ENCODE peak calls at places on chromosomes 2 and 18, in seven cellular contexts. One of them, this sample, is unnamed.

GRCh38 chr2:69677914-69678313 is 34.4 kb upstream of the AAK1 start:
- DNase-seq in K562: no peak
- DNase-seq in astrocyte of the spinal cord: no peak
- DNase-seq in Peyer's patch: no peak
- DNase-seq in colonic mucosa: no peak
- DNase-seq in transverse colon: no peak
- DNase-seq in hepatocyte: no peak
- DNase-seq in this sample: no peak

GRCh38 chr2:168439536-168439935 is 16.5 kb upstream of the CERS6 start:
- DNase-seq in K562: no peak
- DNase-seq in astrocyte of the spinal cord: peak
- DNase-seq in Peyer's patch: no peak
- DNase-seq in colonic mucosa: no peak
- DNase-seq in transverse colon: no peak
- DNase-seq in hepatocyte: no peak
- DNase-seq in this sample: no peak

GRCh38 chr2:222944552-222944951 is 83.7 kb downstream of the ACSL3 start:
- DNase-seq in K562: no peak
- DNase-seq in astrocyte of the spinal cord: no peak
- DNase-seq in Peyer's patch: no peak
- DNase-seq in colonic mucosa: no peak
- DNase-seq in transverse colon: no peak
- DNase-seq in hepatocyte: no peak
- DNase-seq in this sample: no peak

GRCh38 chr2:176118606-176119370 is 2.2 kb downstream of the HOXD10 start:
- DNase-seq in K562: peak
- DNase-seq in astrocyte of the spinal cord: no peak
- DNase-seq in Peyer's patch: no peak
- DNase-seq in colonic mucosa: no peak
- DNase-seq in transverse colon: peak
- DNase-seq in hepatocyte: no peak
- DNase-seq in this sample: no peak

GRCh38 chr2:181281206-181281832 is 175.9 kb upstream of the ITGA4 start:
- DNase-seq in K562: no peak
- DNase-seq in astrocyte of the spinal cord: no peak
- DNase-seq in Peyer's patch: no peak
- DNase-seq in colonic mucosa: no peak
- DNase-seq in transverse colon: no peak
- DNase-seq in hepatocyte: no peak
- DNase-seq in this sample: no peak

GRCh38 chr2:109173311-109174171 is 44.5 kb downstream of the SH3RF3 start:
- DNase-seq in K562: no peak
- DNase-seq in astrocyte of the spinal cord: peak
- DNase-seq in Peyer's patch: no peak
- DNase-seq in colonic mucosa: no peak
- DNase-seq in transverse colon: peak
- DNase-seq in hepatocyte: peak
- DNase-seq in this sample: no peak

GRCh38 chr2:2843969-2844548 is 513.0 kb upstream of the MYT1L start:
- DNase-seq in K562: peak
- DNase-seq in astrocyte of the spinal cord: no peak
- DNase-seq in Peyer's patch: no peak
- DNase-seq in colonic mucosa: no peak
- DNase-seq in transverse colon: no peak
- DNase-seq in hepatocyte: no peak
- DNase-seq in this sample: no peak

GRCh38 chr2:84906108-84906899 is 848 bp downstream of the TMSB10 start:
- DNase-seq in K562: peak
- DNase-seq in astrocyte of the spinal cord: no peak
- DNase-seq in Peyer's patch: peak
- DNase-seq in colonic mucosa: peak
- DNase-seq in transverse colon: peak
- DNase-seq in hepatocyte: peak
- DNase-seq in this sample: no peak

GRCh38 chr2:207475546-207475945 is 54.2 kb upstream of the CREB1 start:
- DNase-seq in K562: no peak
- DNase-seq in astrocyte of the spinal cord: no peak
- DNase-seq in Peyer's patch: no peak
- DNase-seq in colonic mucosa: no peak
- DNase-seq in transverse colon: no peak
- DNase-seq in hepatocyte: no peak
- DNase-seq in this sample: no peak

GRCh38 chr2:160345102-160345501 is 145.0 kb upstream of the ITGB6 start:
- DNase-seq in K562: no peak
- DNase-seq in astrocyte of the spinal cord: no peak
- DNase-seq in Peyer's patch: no peak
- DNase-seq in colonic mucosa: no peak
- DNase-seq in transverse colon: no peak
- DNase-seq in hepatocyte: no peak
- DNase-seq in this sample: no peak

GRCh38 chr2:226583715-226584114 is 215.9 kb downstream of the IRS1 start:
- DNase-seq in K562: no peak
- DNase-seq in astrocyte of the spinal cord: peak
- DNase-seq in Peyer's patch: peak
- DNase-seq in colonic mucosa: no peak
- DNase-seq in transverse colon: no peak
- DNase-seq in hepatocyte: peak
- DNase-seq in this sample: no peak

GRCh38 chr2:133561045-133561852 is 7.0 kb downstream of the NCKAP5 start:
- DNase-seq in K562: no peak
- DNase-seq in astrocyte of the spinal cord: peak
- DNase-seq in Peyer's patch: no peak
- DNase-seq in colonic mucosa: peak
- DNase-seq in transverse colon: no peak
- DNase-seq in hepatocyte: peak
- DNase-seq in this sample: peak

GRCh38 chr2:107719141-107719540 is 107.6 kb upstream of the RGPD4 start:
- DNase-seq in K562: no peak
- DNase-seq in astrocyte of the spinal cord: no peak
- DNase-seq in Peyer's patch: no peak
- DNase-seq in colonic mucosa: no peak
- DNase-seq in transverse colon: no peak
- DNase-seq in hepatocyte: no peak
- DNase-seq in this sample: no peak

GRCh38 chr18:8912348-8913057 is 190.0 kb upstream of the NDUFV2 start:
- DNase-seq in K562: peak
- DNase-seq in astrocyte of the spinal cord: no peak
- DNase-seq in Peyer's patch: peak
- DNase-seq in colonic mucosa: no peak
- DNase-seq in transverse colon: peak
- DNase-seq in hepatocyte: peak
- DNase-seq in this sample: peak

GRCh38 chr2:224948859-224949258 is 93.4 kb downstream of the DOCK10 start:
- DNase-seq in K562: no peak
- DNase-seq in astrocyte of the spinal cord: peak
- DNase-seq in Peyer's patch: no peak
- DNase-seq in colonic mucosa: no peak
- DNase-seq in transverse colon: no peak
- DNase-seq in hepatocyte: no peak
- DNase-seq in this sample: no peak

GRCh38 chr18:63298393-63299015 is 21.1 kb downstream of the BCL2 start:
- DNase-seq in K562: no peak
- DNase-seq in astrocyte of the spinal cord: no peak
- DNase-seq in Peyer's patch: no peak
- DNase-seq in colonic mucosa: no peak
- DNase-seq in transverse colon: no peak
- DNase-seq in hepatocyte: no peak
- DNase-seq in this sample: no peak

GRCh38 chr2:220460257-220460985 is 833.0 kb downstream of the SLC4A3 start:
- DNase-seq in K562: no peak
- DNase-seq in astrocyte of the spinal cord: no peak
- DNase-seq in Peyer's patch: no peak
- DNase-seq in colonic mucosa: no peak
- DNase-seq in transverse colon: no peak
- DNase-seq in hepatocyte: no peak
- DNase-seq in this sample: no peak

GRCh38 chr2:120737802-120738516 is 2.3 kb downstream of the GLI2 start:
- DNase-seq in K562: no peak
- DNase-seq in astrocyte of the spinal cord: no peak
- DNase-seq in Peyer's patch: no peak
- DNase-seq in colonic mucosa: peak
- DNase-seq in transverse colon: peak
- DNase-seq in hepatocyte: peak
- DNase-seq in this sample: no peak

GRCh38 chr2:120734930-120735611 is 597 bp upstream of the GLI2 start:
- DNase-seq in K562: no peak
- DNase-seq in astrocyte of the spinal cord: no peak
- DNase-seq in Peyer's patch: peak
- DNase-seq in colonic mucosa: peak
- DNase-seq in transverse colon: no peak
- DNase-seq in hepatocyte: no peak
- DNase-seq in this sample: no peak

GRCh38 chr2:120736955-120737801 is 1.5 kb downstream of the GLI2 start:
- DNase-seq in K562: no peak
- DNase-seq in astrocyte of the spinal cord: peak
- DNase-seq in Peyer's patch: no peak
- DNase-seq in colonic mucosa: peak
- DNase-seq in transverse colon: no peak
- DNase-seq in hepatocyte: peak
- DNase-seq in this sample: no peak

GRCh38 chr2:120735750-120736170 is at the start of gene GLI2:
- DNase-seq in K562: peak
- DNase-seq in astrocyte of the spinal cord: peak
- DNase-seq in Peyer's patch: peak
- DNase-seq in colonic mucosa: peak
- DNase-seq in transverse colon: peak
- DNase-seq in hepatocyte: peak
- DNase-seq in this sample: no peak

GRCh38 chr2:120736202-120736954 is 710 bp downstream of the GLI2 start:
- DNase-seq in K562: no peak
- DNase-seq in astrocyte of the spinal cord: peak
- DNase-seq in Peyer's patch: no peak
- DNase-seq in colonic mucosa: peak
- DNase-seq in transverse colon: no peak
- DNase-seq in hepatocyte: no peak
- DNase-seq in this sample: no peak
- H3K4me3 ChIP-seq in K562: no peak
- H3K4me3 ChIP-seq in astrocyte of the spinal cord: peak
- H3K4me3 ChIP-seq in Peyer's patch: peak
- H3K4me3 ChIP-seq in colonic mucosa: peak
- H3K4me3 ChIP-seq in transverse colon: peak
- H3K4me3 ChIP-seq in hepatocyte: peak
- H3K4me3 ChIP-seq in this sample: no peak

DNA sequence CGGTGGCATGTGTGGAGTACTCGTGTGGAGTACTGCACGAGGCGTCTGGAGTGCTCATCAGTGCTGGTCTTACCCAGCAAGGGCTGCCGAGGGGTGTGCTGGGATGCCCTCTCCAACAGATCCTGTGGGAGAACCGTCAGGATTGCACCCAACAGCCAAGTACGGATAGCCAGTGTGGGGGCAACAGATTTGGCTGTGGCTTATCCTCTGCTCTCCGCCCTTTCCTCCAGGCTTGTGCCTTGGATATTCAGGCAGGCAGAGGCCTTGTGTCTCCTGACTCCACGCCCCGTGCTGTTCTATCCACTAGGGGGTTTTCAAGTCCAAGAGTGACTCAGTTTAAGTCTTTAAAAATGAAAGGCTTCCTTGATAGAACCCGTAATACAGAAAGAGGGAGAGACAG is 321.0 kb upstream of the HS6ST1 start:
- DNase-seq in K562: no peak
- DNase-seq in astrocyte of the spinal cord: no peak
- DNase-seq in Peyer's patch: no peak
- DNase-seq in colonic mucosa: peak
- DNase-seq in transverse colon: no peak
- DNase-seq in hepatocyte: no peak
- DNase-seq in this sample: no peak
- TF ChIP-seq CTCF in K562: no peak
- TF ChIP-seq CTCF in astrocyte of the spinal cord: no peak
- TF ChIP-seq CTCF in Peyer's patch: no peak
- TF ChIP-seq CTCF in colonic mucosa: no peak
- TF ChIP-seq CTCF in transverse colon: no peak
- TF ChIP-seq CTCF in hepatocyte: no peak
- TF ChIP-seq CTCF in this sample: peak

GRCh38 chr2:55052087-55053061 is 2.1 kb upstream of the RTN4 start:
- DNase-seq in K562: no peak
- DNase-seq in astrocyte of the spinal cord: no peak
- DNase-seq in Peyer's patch: no peak
- DNase-seq in colonic mucosa: no peak
- DNase-seq in transverse colon: no peak
- DNase-seq in hepatocyte: no peak
- DNase-seq in this sample: no peak
- H3K4me3 ChIP-seq in K562: peak
- H3K4me3 ChIP-seq in astrocyte of the spinal cord: no peak
- H3K4me3 ChIP-seq in Peyer's patch: no peak
- H3K4me3 ChIP-seq in colonic mucosa: no peak
- H3K4me3 ChIP-seq in transverse colon: no peak
- H3K4me3 ChIP-seq in hepatocyte: no peak
- H3K4me3 ChIP-seq in this sample: peak

GRCh38 chr18:22086973-22087372 is 82.4 kb upstream of the GATA6 start:
- DNase-seq in K562: no peak
- DNase-seq in astrocyte of the spinal cord: no peak
- DNase-seq in Peyer's patch: no peak
- DNase-seq in colonic mucosa: no peak
- DNase-seq in transverse colon: no peak
- DNase-seq in hepatocyte: no peak
- DNase-seq in this sample: no peak
- TF ChIP-seq CTCF in K562: no peak
- TF ChIP-seq CTCF in astrocyte of the spinal cord: no peak
- TF ChIP-seq CTCF in Peyer's patch: no peak
- TF ChIP-seq CTCF in colonic mucosa: no peak
- TF ChIP-seq CTCF in transverse colon: no peak
- TF ChIP-seq CTCF in hepatocyte: no peak
- TF ChIP-seq CTCF in this sample: no peak

This sample was measured in GM12864.